ENCODE peak calls at places on chromosomes 4 and X, in nine cellular contexts. One of them, this sample, is unnamed.

GRCh38 chr4:185209031-185209851 is at the start of gene SNX25:
- DNase-seq in K562: peak; percentile 89
- DNase-seq in PC-3: peak; percentile 80
- DNase-seq in lung: peak; percentile 88
- DNase-seq in A549: peak; percentile 78
- DNase-seq in cardiac muscle cell: peak; percentile 93
- DNase-seq in brain microvascular endothelial cell: peak; percentile 71
- DNase-seq in SK-N-SH: peak; percentile 94
- DNase-seq in OCI-LY7: peak; percentile 91
- DNase-seq in this sample: peak; percentile 58

GRCh38 chrX:68832101-68832416 is 3.2 kb downstream of the EFNB1 start:
- DNase-seq in K562: no peak
- DNase-seq in PC-3: peak; percentile 70
- DNase-seq in lung: no peak
- DNase-seq in A549: no peak
- DNase-seq in cardiac muscle cell: peak; percentile 53
- DNase-seq in brain microvascular endothelial cell: peak; percentile 60
- DNase-seq in SK-N-SH: peak; percentile 58
- DNase-seq in OCI-LY7: peak; percentile 11
- DNase-seq in this sample: no peak

GRCh38 chr4:83644677-83645639 is 109.0 kb downstream of the GPAT3 start:
- DNase-seq in K562: peak; percentile 61
- DNase-seq in PC-3: peak; percentile 74
- DNase-seq in lung: no peak
- DNase-seq in A549: peak; percentile 68
- DNase-seq in cardiac muscle cell: peak; percentile 63
- DNase-seq in brain microvascular endothelial cell: peak; percentile 46
- DNase-seq in SK-N-SH: peak; percentile 41
- DNase-seq in OCI-LY7: peak; percentile 65
- DNase-seq in this sample: peak; percentile 54

GRCh38 chrX:74422576-74423288 is 1.4 kb downstream of the SLC16A2 start:
- DNase-seq in K562: no peak
- DNase-seq in PC-3: no peak
- DNase-seq in lung: peak; percentile 39
- DNase-seq in A549: no peak
- DNase-seq in cardiac muscle cell: peak; percentile 63
- DNase-seq in brain microvascular endothelial cell: peak; percentile 19
- DNase-seq in SK-N-SH: peak; percentile 76
- DNase-seq in OCI-LY7: no peak
- DNase-seq in this sample: peak; percentile 38

GRCh38 chr4:7701866-7702649 is 237.6 kb downstream of the AFAP1 start:
- DNase-seq in K562: no peak
- DNase-seq in PC-3: no peak
- DNase-seq in lung: no peak
- DNase-seq in A549: no peak
- DNase-seq in cardiac muscle cell: no peak
- DNase-seq in brain microvascular endothelial cell: no peak
- DNase-seq in SK-N-SH: no peak
- DNase-seq in OCI-LY7: no peak
- DNase-seq in this sample: no peak

GRCh38 chrX:78712381-78712780 is 35.1 kb upstream of the LPAR4 start:
- DNase-seq in K562: no peak
- DNase-seq in PC-3: no peak
- DNase-seq in lung: no peak
- DNase-seq in A549: no peak
- DNase-seq in cardiac muscle cell: no peak
- DNase-seq in brain microvascular endothelial cell: no peak
- DNase-seq in SK-N-SH: no peak
- DNase-seq in OCI-LY7: no peak
- DNase-seq in this sample: no peak

GRCh38 chrX:141989802-141990201 is 86.1 kb downstream of the MAGEC1 start:
- DNase-seq in K562: no peak
- DNase-seq in PC-3: peak; percentile 75
- DNase-seq in lung: no peak
- DNase-seq in A549: no peak
- DNase-seq in cardiac muscle cell: no peak
- DNase-seq in brain microvascular endothelial cell: no peak
- DNase-seq in SK-N-SH: no peak
- DNase-seq in OCI-LY7: no peak
- DNase-seq in this sample: no peak

GRCh38 chr4:77310931-77311330 is 153.9 kb downstream of the CCNG2 start:
- DNase-seq in K562: no peak
- DNase-seq in PC-3: no peak
- DNase-seq in lung: no peak
- DNase-seq in A549: no peak
- DNase-seq in cardiac muscle cell: no peak
- DNase-seq in brain microvascular endothelial cell: no peak
- DNase-seq in SK-N-SH: no peak
- DNase-seq in OCI-LY7: no peak
- DNase-seq in this sample: no peak

GRCh38 chr4:5572114-5572513 is 136.2 kb downstream of the EVC2 start:
- DNase-seq in K562: no peak
- DNase-seq in PC-3: peak; percentile 41
- DNase-seq in lung: no peak
- DNase-seq in A549: no peak
- DNase-seq in cardiac muscle cell: no peak
- DNase-seq in brain microvascular endothelial cell: no peak
- DNase-seq in SK-N-SH: no peak
- DNase-seq in OCI-LY7: no peak
- DNase-seq in this sample: no peak

GRCh38 chr4:110196871-110197420 is 1.5 kb downstream of the ELOVL6 start:
- DNase-seq in K562: peak; percentile 44
- DNase-seq in PC-3: peak; percentile 10
- DNase-seq in lung: no peak
- DNase-seq in A549: peak; percentile 39
- DNase-seq in cardiac muscle cell: peak; percentile 83
- DNase-seq in brain microvascular endothelial cell: no peak
- DNase-seq in SK-N-SH: peak; percentile 75
- DNase-seq in OCI-LY7: peak; percentile 73
- DNase-seq in this sample: peak; percentile 45

GRCh38 chr4:90606781-90607180 is 479.6 kb downstream of the CCSER1 start:
- DNase-seq in K562: no peak
- DNase-seq in PC-3: no peak
- DNase-seq in lung: no peak
- DNase-seq in A549: no peak
- DNase-seq in cardiac muscle cell: no peak
- DNase-seq in brain microvascular endothelial cell: no peak
- DNase-seq in SK-N-SH: no peak
- DNase-seq in OCI-LY7: no peak
- DNase-seq in this sample: no peak

GRCh38 chr4:30722092-30722915 is 2.1 kb downstream of the PCDH7 start:
- DNase-seq in K562: no peak
- DNase-seq in PC-3: no peak
- DNase-seq in lung: no peak
- DNase-seq in A549: no peak
- DNase-seq in cardiac muscle cell: no peak
- DNase-seq in brain microvascular endothelial cell: no peak
- DNase-seq in SK-N-SH: no peak
- DNase-seq in OCI-LY7: no peak
- DNase-seq in this sample: no peak

GRCh38 chr4:102616661-102617060 is 115.5 kb downstream of the NFKB1 start:
- DNase-seq in K562: no peak
- DNase-seq in PC-3: no peak
- DNase-seq in lung: no peak
- DNase-seq in A549: no peak
- DNase-seq in cardiac muscle cell: no peak
- DNase-seq in brain microvascular endothelial cell: no peak
- DNase-seq in SK-N-SH: peak; percentile 69
- DNase-seq in OCI-LY7: peak; percentile 37
- DNase-seq in this sample: no peak

GRCh38 chr4:3388461-3389185 is 53.1 kb upstream of the HGFAC start:
- DNase-seq in K562: no peak
- DNase-seq in PC-3: peak; percentile 81
- DNase-seq in lung: no peak
- DNase-seq in A549: no peak
- DNase-seq in cardiac muscle cell: peak; percentile 78
- DNase-seq in brain microvascular endothelial cell: peak; percentile 87
- DNase-seq in SK-N-SH: peak; percentile 39
- DNase-seq in OCI-LY7: no peak
- DNase-seq in this sample: peak; percentile 64

GRCh38 chr4:164977243-164978164 is at the start of gene TRIM61:
- DNase-seq in K562: peak; percentile 18
- DNase-seq in PC-3: no peak
- DNase-seq in lung: peak; percentile 62
- DNase-seq in A549: no peak
- DNase-seq in cardiac muscle cell: peak; percentile 64
- DNase-seq in brain microvascular endothelial cell: peak; percentile 34
- DNase-seq in SK-N-SH: peak; percentile 11
- DNase-seq in OCI-LY7: peak; percentile 91
- DNase-seq in this sample: no peak
- TF ChIP-seq CTCF in K562: no peak
- TF ChIP-seq CTCF in PC-3: no peak
- TF ChIP-seq CTCF in lung: no peak
- TF ChIP-seq CTCF in A549: no peak
- TF ChIP-seq CTCF in cardiac muscle cell: peak; percentile 26
- TF ChIP-seq CTCF in brain microvascular endothelial cell: no peak
- TF ChIP-seq CTCF in SK-N-SH: no peak
- TF ChIP-seq CTCF in OCI-LY7: peak; percentile 77
- TF ChIP-seq CTCF in this sample: no peak

DNA sequence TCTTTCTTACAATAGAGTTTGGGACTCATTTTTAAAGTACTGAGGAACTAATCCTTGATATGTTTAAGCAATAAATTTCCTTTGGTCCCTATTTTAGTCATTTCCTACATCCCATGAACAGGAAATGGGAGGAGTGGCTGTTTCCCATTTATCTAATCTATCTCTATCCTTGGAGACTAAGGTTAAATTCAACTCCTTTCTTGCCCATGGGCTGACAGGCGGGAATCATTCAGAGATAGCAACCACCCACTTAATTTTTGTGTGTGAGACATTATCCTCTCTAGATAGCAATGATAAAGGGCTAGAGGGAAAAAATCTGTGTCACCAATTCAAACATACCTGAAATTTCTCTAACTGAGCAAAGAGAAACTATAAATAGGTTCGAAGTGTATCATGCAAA is 131.7 kb upstream of the EMCN start:
- DNase-seq in K562: no peak
- DNase-seq in PC-3: peak; percentile 11
- DNase-seq in lung: no peak
- DNase-seq in A549: no peak
- DNase-seq in cardiac muscle cell: no peak
- DNase-seq in brain microvascular endothelial cell: peak; percentile 9
- DNase-seq in SK-N-SH: peak; percentile 5
- DNase-seq in OCI-LY7: no peak
- DNase-seq in this sample: no peak
- H3K27ac ChIP-seq in K562: no peak overlapping the region
- H3K27ac ChIP-seq in PC-3: no peak overlapping the region
- H3K27ac ChIP-seq in lung: no peak overlapping the region
- H3K27ac ChIP-seq in A549: no peak overlapping the region
- H3K27ac ChIP-seq in cardiac muscle cell: no peak overlapping the region
- H3K27ac ChIP-seq in brain microvascular endothelial cell: no peak overlapping the region
- H3K27ac ChIP-seq in SK-N-SH: peak overlapping the region; percentile 55
- H3K27ac ChIP-seq in OCI-LY7: no peak overlapping the region
- H3K27ac ChIP-seq in this sample: no peak overlapping the region

GRCh38 chr4:118014831-118015230 is 19.5 kb upstream of the NDST3 start:
- DNase-seq in K562: no peak
- DNase-seq in PC-3: no peak
- DNase-seq in lung: no peak
- DNase-seq in A549: no peak
- DNase-seq in cardiac muscle cell: no peak
- DNase-seq in brain microvascular endothelial cell: no peak
- DNase-seq in SK-N-SH: no peak
- DNase-seq in OCI-LY7: no peak
- DNase-seq in this sample: no peak

GRCh38 chr4:118012142-118012541 is 22.1 kb upstream of the NDST3 start:
- DNase-seq in K562: no peak
- DNase-seq in PC-3: no peak
- DNase-seq in lung: no peak
- DNase-seq in A549: no peak
- DNase-seq in cardiac muscle cell: no peak
- DNase-seq in brain microvascular endothelial cell: no peak
- DNase-seq in SK-N-SH: no peak
- DNase-seq in OCI-LY7: no peak
- DNase-seq in this sample: no peak
- TF ChIP-seq CTCF in K562: no peak
- TF ChIP-seq CTCF in PC-3: peak; percentile 31
- TF ChIP-seq CTCF in lung: no peak
- TF ChIP-seq CTCF in A549: no peak
- TF ChIP-seq CTCF in cardiac muscle cell: no peak
- TF ChIP-seq CTCF in brain microvascular endothelial cell: peak; percentile 47
- TF ChIP-seq CTCF in SK-N-SH: peak; percentile 40
- TF ChIP-seq CTCF in OCI-LY7: peak; percentile 29
- TF ChIP-seq CTCF in this sample: no peak

GRCh38 chr4:98633159-98633558 is 25.3 kb downstream of the TSPAN5 start:
- DNase-seq in K562: no peak
- DNase-seq in PC-3: no peak
- DNase-seq in lung: no peak
- DNase-seq in A549: no peak
- DNase-seq in cardiac muscle cell: no peak
- DNase-seq in brain microvascular endothelial cell: no peak
- DNase-seq in SK-N-SH: no peak
- DNase-seq in OCI-LY7: no peak
- DNase-seq in this sample: no peak

GRCh38 chr4:98632258-98632657 is 26.2 kb downstream of the TSPAN5 start:
- DNase-seq in K562: no peak
- DNase-seq in PC-3: no peak
- DNase-seq in lung: no peak
- DNase-seq in A549: no peak
- DNase-seq in cardiac muscle cell: no peak
- DNase-seq in brain microvascular endothelial cell: no peak
- DNase-seq in SK-N-SH: no peak
- DNase-seq in OCI-LY7: no peak
- DNase-seq in this sample: no peak

GRCh38 chr4:98631506-98631905 is 26.9 kb downstream of the TSPAN5 start:
- DNase-seq in K562: no peak
- DNase-seq in PC-3: no peak
- DNase-seq in lung: no peak
- DNase-seq in A549: no peak
- DNase-seq in cardiac muscle cell: no peak
- DNase-seq in brain microvascular endothelial cell: no peak
- DNase-seq in SK-N-SH: no peak
- DNase-seq in OCI-LY7: no peak
- DNase-seq in this sample: no peak

GRCh38 chr4:98627883-98628282 is 30.5 kb downstream of the TSPAN5 start:
- DNase-seq in K562: no peak
- DNase-seq in PC-3: peak; percentile 63
- DNase-seq in lung: no peak
- DNase-seq in A549: no peak
- DNase-seq in cardiac muscle cell: no peak
- DNase-seq in brain microvascular endothelial cell: peak; percentile 35
- DNase-seq in SK-N-SH: no peak
- DNase-seq in OCI-LY7: no peak
- DNase-seq in this sample: peak; percentile 34

DNA sequence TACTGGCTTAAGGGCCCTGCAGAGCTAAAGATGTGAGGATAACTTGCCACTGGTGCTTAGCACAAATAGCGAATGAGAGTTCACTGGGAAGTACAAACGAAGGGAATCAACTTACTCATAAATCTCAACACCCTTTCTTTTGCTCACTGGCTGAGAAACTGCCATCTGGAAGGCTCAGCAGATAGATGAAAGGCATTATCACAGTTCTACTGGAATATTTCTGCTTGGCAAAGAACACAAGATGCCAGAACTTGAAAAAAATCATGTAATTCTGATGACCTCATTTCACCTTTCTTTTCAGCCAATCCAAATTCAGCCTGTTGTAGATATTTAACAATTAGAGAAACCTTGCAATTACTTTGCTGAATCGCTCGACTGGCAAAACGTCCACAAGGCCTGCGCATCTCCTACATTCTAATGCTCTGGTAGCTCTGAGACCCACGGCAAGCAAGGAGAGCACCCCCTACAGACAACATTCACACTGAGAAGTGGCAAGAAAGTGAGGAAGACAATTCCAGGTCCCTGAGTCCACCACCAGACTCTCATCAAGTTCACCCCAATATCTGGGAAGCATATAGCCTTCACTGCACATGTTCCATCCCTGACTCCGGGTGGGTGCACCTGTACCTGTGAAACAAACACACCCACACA is 27.5 kb downstream of the TSPAN5 start:
- DNase-seq in K562: no peak
- DNase-seq in PC-3: no peak
- DNase-seq in lung: no peak
- DNase-seq in A549: no peak
- DNase-seq in cardiac muscle cell: no peak
- DNase-seq in brain microvascular endothelial cell: no peak
- DNase-seq in SK-N-SH: no peak
- DNase-seq in OCI-LY7: no peak
- DNase-seq in this sample: no peak
- H3K27ac ChIP-seq in K562: no peak overlapping the region
- H3K27ac ChIP-seq in PC-3: no peak overlapping the region
- H3K27ac ChIP-seq in lung: no peak overlapping the region
- H3K27ac ChIP-seq in A549: no peak overlapping the region
- H3K27ac ChIP-seq in cardiac muscle cell: no peak overlapping the region
- H3K27ac ChIP-seq in brain microvascular endothelial cell: no peak overlapping the region
- H3K27ac ChIP-seq in SK-N-SH: peak overlapping the region; percentile 22
- H3K27ac ChIP-seq in OCI-LY7: no peak overlapping the region
- H3K27ac ChIP-seq in this sample: no peak overlapping the region

This sample was measured in RWPE1.